ENCODE peak calls at places on chromosomes 1 and 21, in eight cellular contexts. Y is uterus, P is sigmoid colon, J is lung, X is transverse colon, U is H1, K is left ventricle myocardium inferior, R is psoas muscle. L is an unnamed sample.

GRCh38 chr21:42234026-42234425 is 15.1 kb downstream of the ABCG1 start:
- DNase-seq in Y (no peak), P (no peak), J (no peak), X (no peak), U (no peak), K (no peak), R (peak; percentile 41), L (no peak)

GRCh38 chr1:61692155-61692783 is 32.7 kb downstream of the TM2D1 start:
- DNase-seq in Y (no peak), P (no peak), J (no peak), X (peak; percentile 16), U (no peak), K (no peak), R (no peak), L (no peak)

GRCh38 chr1:63917571-63918394 is 144.0 kb downstream of the ROR1 start:
- DNase-seq in Y (no peak), P (no peak), J (no peak), X (no peak), U (peak; percentile 36), K (no peak), R (no peak), L (no peak)

GRCh38 chr1:160377585-160378206 is 10.8 kb downstream of the NHLH1 start:
- DNase-seq in Y (no peak), P (no peak), J (no peak), X (no peak), U (no peak), K (no peak), R (no peak), L (no peak)

GRCh38 chr1:228178737-228179720 is 13.4 kb downstream of the IBA57 start:
- DNase-seq in Y (peak; percentile 24), P (peak; percentile 74), J (no peak), X (no peak), U (no peak), K (no peak), R (peak; percentile 28), L (no peak)

GRCh38 chr1:200684015-200684414 is 14.3 kb upstream of the DDX59 start:
- DNase-seq in Y (no peak), P (no peak), J (no peak), X (no peak), U (no peak), K (no peak), R (no peak), L (no peak)

GRCh38 chr21:32329331-32329730 is 30.7 kb downstream of the MRAP start:
- DNase-seq in Y (peak; percentile 60), P (peak; percentile 76), J (no peak), X (no peak), U (no peak), K (no peak), R (no peak), L (no peak)

GRCh38 chr1:7648761-7649384 is 122.2 kb upstream of the VAMP3 start:
- DNase-seq in Y (peak; percentile 37), P (peak; percentile 93), J (peak; percentile 90), X (peak; percentile 51), U (no peak), K (peak; percentile 50), R (peak; percentile 90), L (peak; percentile 53)

GRCh38 chr1:75132421-75133381 is 1.5 kb upstream of the LHX8 start:
- DNase-seq in Y (no peak), P (no peak), J (no peak), X (no peak), U (no peak), K (no peak), R (no peak), L (no peak)

GRCh38 chr1:184805667-184806295 is 51.1 kb upstream of the EDEM3 start:
- DNase-seq in Y (peak; percentile 93), P (peak; percentile 95), J (peak; percentile 87), X (peak; percentile 91), U (peak; percentile 69), K (peak; percentile 89), R (peak; percentile 93), L (peak; percentile 82)

GRCh38 chr21:14076143-14076806 is 134.5 kb downstream of the LIPI start:
- DNase-seq in Y (no peak), P (no peak), J (no peak), X (no peak), U (no peak), K (no peak), R (no peak), L (no peak)

GRCh38 chr1:147516157-147516917 is 25.0 kb upstream of the BCL9 start:
- DNase-seq in Y (no peak), P (no peak), J (no peak), X (no peak), U (no peak), K (no peak), R (no peak), L (no peak)

GRCh38 chr1:39539252-39539790 is 37.3 kb downstream of the PABPC4 start:
- DNase-seq in Y (peak; percentile 71), P (peak; percentile 86), J (peak; percentile 69), X (peak; percentile 76), U (peak; percentile 25), K (peak; percentile 57), R (peak; percentile 74), L (no peak)

GRCh38 chr1:223748405-223748772 is 36.0 kb downstream of the CAPN2 start:
- DNase-seq in Y (no peak), P (no peak), J (no peak), X (peak; percentile 28), U (no peak), K (no peak), R (peak; percentile 56), L (no peak)

GRCh38 chr1:110960777-110961420 is 2.8 kb downstream of the LRIF1 start:
- DNase-seq in Y (no peak), P (no peak), J (no peak), X (no peak), U (no peak), K (no peak), R (no peak), L (no peak)
- H3K4me1 ChIP-seq in Y (no peaks in the 10 kb centered on the region), P (no peaks in the 10 kb centered on the region), J (no peaks in the 10 kb centered on the region), X (peaks cover 6% of the 10 kb centered on the region), U (no peaks in the 10 kb centered on the region), K (peaks cover 32% of the 10 kb centered on the region), R (peaks cover 23% of the 10 kb centered on the region), L (peaks cover 7% of the 10 kb centered on the region)

DNA sequence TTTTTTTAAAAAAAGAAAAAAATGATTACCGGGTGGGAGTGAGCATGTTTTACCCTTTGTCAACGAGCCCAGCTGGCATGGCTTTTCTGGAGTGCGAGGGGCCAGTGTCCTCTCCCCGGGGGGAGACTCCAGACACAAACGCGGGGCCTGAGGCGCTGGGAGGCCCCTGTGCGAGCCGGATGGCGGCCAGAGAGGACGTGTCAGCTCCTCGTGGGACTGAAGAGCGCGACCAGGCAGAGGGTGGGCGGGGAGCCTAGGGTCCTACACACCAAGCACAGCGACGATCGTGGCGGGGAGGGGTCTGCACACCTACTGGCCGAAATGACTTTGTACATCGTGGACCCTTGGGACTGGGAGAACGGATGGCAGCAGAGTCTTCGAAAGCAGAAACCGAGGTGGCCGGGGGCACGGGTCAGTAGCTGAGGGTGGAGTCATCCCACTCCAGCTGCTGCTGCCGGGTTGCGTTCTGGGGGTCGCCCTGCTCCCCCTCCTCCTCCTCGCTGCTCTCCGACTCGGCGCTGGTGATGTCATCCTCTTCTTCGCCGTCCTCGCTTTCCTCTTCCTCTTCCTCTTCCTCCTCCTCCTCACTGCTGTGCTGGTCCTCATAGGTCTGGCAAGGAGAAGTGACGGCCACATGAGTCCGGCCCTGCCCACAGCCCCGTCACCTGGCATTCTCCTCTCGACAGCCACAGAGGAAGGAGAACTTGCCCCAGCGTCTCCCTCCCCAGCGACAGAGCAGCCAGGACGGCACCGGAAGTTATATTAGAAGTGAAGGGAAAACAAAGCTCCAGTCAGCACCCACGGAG is 78.8 kb downstream of the PIK3CD start:
- DNase-seq in Y (no peak), P (peak; percentile 72), J (peak; percentile 54), X (peak; percentile 38), U (no peak), K (peak; percentile 56), R (no peak), L (no peak)
- TF ChIP-seq CTCF in Y (no peak), P (no peak), J (no peak), X (no peak), U (no peak), K (no peak), R (no peak), L (no peak)

GRCh38 chr21:36507397-36508018 is 27.6 kb upstream of the CLDN14 start:
- DNase-seq in Y (no peak), P (no peak), J (no peak), X (no peak), U (no peak), K (no peak), R (no peak), L (no peak)

GRCh38 chr21:36509966-36510742 is 30.2 kb upstream of the CLDN14 start:
- DNase-seq in Y (no peak), P (no peak), J (peak; percentile 67), X (peak; percentile 59), U (no peak), K (no peak), R (no peak), L (peak; percentile 77)

GRCh38 chr21:36510911-36511310 is 31.0 kb upstream of the CLDN14 start:
- DNase-seq in Y (no peak), P (no peak), J (no peak), X (no peak), U (no peak), K (no peak), R (no peak), L (no peak)

GRCh38 chr21:36506482-36506881 is 26.6 kb upstream of the CLDN14 start:
- DNase-seq in Y (no peak), P (no peak), J (no peak), X (no peak), U (no peak), K (no peak), R (no peak), L (no peak)

DNA sequence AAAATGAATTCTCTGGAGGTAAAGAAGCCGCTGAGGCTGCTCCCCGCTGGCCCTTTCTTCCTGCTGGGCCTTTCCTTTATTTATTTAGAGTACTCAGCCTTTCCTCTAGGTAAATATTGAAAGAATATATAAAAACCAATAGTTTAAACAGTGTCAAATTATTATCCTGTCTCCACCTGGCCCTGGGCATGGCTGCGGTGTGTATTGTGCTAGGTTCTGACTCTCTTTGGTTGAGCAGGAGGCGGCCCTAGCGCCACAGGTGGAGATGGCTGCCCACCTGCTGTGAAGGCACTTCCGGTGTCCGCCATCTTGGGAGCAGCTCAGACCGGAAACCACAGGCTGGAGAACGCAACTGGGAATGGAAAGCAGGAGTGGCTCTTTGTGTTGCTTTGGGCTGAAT is 29.0 kb upstream of the CLDN14 start:
- DNase-seq in Y (no peak), P (no peak), J (no peak), X (no peak), U (no peak), K (no peak), R (no peak), L (no peak)
- H3K4me1 ChIP-seq in Y (no peaks in the 10 kb centered on the region), P (no peaks in the 10 kb centered on the region), J (no peaks in the 10 kb centered on the region), X (no peaks in the 10 kb centered on the region), U (no peaks in the 10 kb centered on the region), K (no peaks in the 10 kb centered on the region), R (no peaks in the 10 kb centered on the region), L (peaks cover 2% of the 10 kb centered on the region)

DNA sequence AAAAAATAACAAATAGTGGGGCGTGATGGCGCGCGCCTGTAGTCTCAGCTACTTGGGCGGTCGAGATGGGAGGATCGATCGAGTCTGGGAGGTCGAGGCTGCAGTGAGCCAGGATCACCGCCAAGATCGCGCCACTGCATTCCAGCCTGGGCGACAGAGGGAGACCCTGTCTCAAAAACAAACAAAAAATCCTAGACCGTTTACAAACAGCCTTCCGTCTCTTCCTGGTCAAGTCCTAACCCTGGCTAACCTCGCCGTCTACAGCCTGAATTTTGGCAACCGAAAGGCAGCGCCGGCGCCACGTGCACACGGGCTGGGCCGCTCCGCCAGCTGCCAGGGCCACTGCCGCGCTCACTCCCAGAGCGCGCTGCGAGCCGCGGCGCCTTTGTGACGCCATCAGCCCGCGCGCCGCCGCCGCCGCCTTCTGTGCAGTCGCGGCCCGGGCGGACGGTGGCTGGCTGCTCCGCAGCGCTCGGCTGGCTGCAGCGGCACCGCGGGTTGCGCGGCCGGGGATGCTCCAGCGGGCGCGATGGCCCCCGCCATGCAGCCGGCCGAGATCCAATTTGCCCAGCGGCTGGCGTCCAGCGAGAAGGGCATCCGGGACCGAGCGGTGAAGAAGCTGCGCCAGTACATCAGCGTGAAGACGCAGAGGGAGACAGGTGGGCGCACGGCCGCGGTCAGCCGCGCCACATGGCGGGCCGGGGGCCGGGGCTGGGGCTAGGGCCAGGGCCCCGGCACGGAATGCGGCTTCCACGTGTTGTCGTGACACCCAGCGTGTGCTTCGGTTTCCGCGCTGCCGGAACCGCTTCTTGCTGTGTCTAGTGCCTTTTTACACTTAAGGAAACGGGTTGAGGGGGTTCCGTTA is at the start of the genes HSF2BP and RRP1B:
- DNase-seq in Y (peak; percentile 81), P (peak; percentile 89), J (peak; percentile 74), X (peak; percentile 86), U (peak; percentile 44), K (peak; percentile 85), R (peak; percentile 92), L (peak; percentile 70)
- TF ChIP-seq CTCF in Y (no peak), P (no peak), J (no peak), X (peak; percentile 26), U (no peak), K (no peak), R (no peak), L (no peak)